ENCODE peak calls at places on chromosome 2, in ten cellular contexts. One of them, this sample, is unnamed.

GRCh38 chr2:240151477-240152031 is 11.1 kb upstream of the OTOS start:
- DNase-seq in WTC11: no peak
- DNase-seq in tibial nerve: no peak
- DNase-seq in fibroblast of lung: no peak
- DNase-seq in A549: no peak
- DNase-seq in prostate gland: no peak
- DNase-seq in HFFc6: no peak
- DNase-seq in cardiac fibroblast: no peak
- DNase-seq in A673: no peak
- DNase-seq in tibial artery: no peak
- DNase-seq in this sample: no peak

GRCh38 chr2:7165736-7166135 is 248.5 kb downstream of the RNF144A start:
- DNase-seq in HFFc6: no peak
- DNase-seq in A549: no peak
- DNase-seq in tibial artery: no peak
- DNase-seq in fibroblast of lung: no peak
- DNase-seq in cardiac fibroblast: no peak
- DNase-seq in prostate gland: no peak
- DNase-seq in tibial nerve: no peak
- DNase-seq in WTC11: no peak
- DNase-seq in A673: no peak
- DNase-seq in this sample: no peak

GRCh38 chr2:43174368-43175186 is 51.8 kb downstream of the ZFP36L2 start:
- DNase-seq in prostate gland: no peak
- DNase-seq in tibial artery: peak
- DNase-seq in WTC11: no peak
- DNase-seq in HFFc6: no peak
- DNase-seq in cardiac fibroblast: peak
- DNase-seq in A673: no peak
- DNase-seq in tibial nerve: no peak
- DNase-seq in A549: no peak
- DNase-seq in fibroblast of lung: no peak
- DNase-seq in this sample: peak

GRCh38 chr2:142131016-142131714 is at the start of gene LRP1B:
- DNase-seq in cardiac fibroblast: peak
- DNase-seq in A549: no peak
- DNase-seq in fibroblast of lung: peak
- DNase-seq in HFFc6: no peak
- DNase-seq in prostate gland: no peak
- DNase-seq in tibial nerve: peak
- DNase-seq in WTC11: peak
- DNase-seq in A673: peak
- DNase-seq in tibial artery: no peak
- DNase-seq in this sample: no peak

GRCh38 chr2:10179422-10179821 is 56.9 kb downstream of the RRM2 start:
- DNase-seq in WTC11: no peak
- DNase-seq in cardiac fibroblast: no peak
- DNase-seq in HFFc6: peak
- DNase-seq in prostate gland: no peak
- DNase-seq in tibial nerve: no peak
- DNase-seq in fibroblast of lung: no peak
- DNase-seq in A673: no peak
- DNase-seq in tibial artery: no peak
- DNase-seq in A549: no peak
- DNase-seq in this sample: no peak

GRCh38 chr2:127674241-127675209 is 805 bp downstream of the LIMS2 start:
- DNase-seq in HFFc6: no peak
- DNase-seq in tibial artery: peak
- DNase-seq in cardiac fibroblast: no peak
- DNase-seq in fibroblast of lung: no peak
- DNase-seq in tibial nerve: no peak
- DNase-seq in A673: no peak
- DNase-seq in prostate gland: no peak
- DNase-seq in WTC11: no peak
- DNase-seq in A549: peak
- DNase-seq in this sample: no peak

GRCh38 chr2:81084101-81084500 is 779.5 kb upstream of the LRRTM1 start:
- DNase-seq in cardiac fibroblast: no peak
- DNase-seq in fibroblast of lung: no peak
- DNase-seq in A673: no peak
- DNase-seq in WTC11: no peak
- DNase-seq in HFFc6: no peak
- DNase-seq in tibial artery: no peak
- DNase-seq in tibial nerve: no peak
- DNase-seq in A549: no peak
- DNase-seq in prostate gland: no peak
- DNase-seq in this sample: no peak

GRCh38 chr2:199916980-199917379 is 5.9 kb downstream of the C2orf69 start:
- DNase-seq in tibial nerve: no peak
- DNase-seq in cardiac fibroblast: no peak
- DNase-seq in A673: no peak
- DNase-seq in A549: no peak
- DNase-seq in prostate gland: no peak
- DNase-seq in WTC11: no peak
- DNase-seq in HFFc6: no peak
- DNase-seq in tibial artery: no peak
- DNase-seq in fibroblast of lung: no peak
- DNase-seq in this sample: no peak

GRCh38 chr2:225017713-225018112 is 24.6 kb downstream of the DOCK10 start:
- DNase-seq in tibial nerve: no peak
- DNase-seq in WTC11: no peak
- DNase-seq in prostate gland: no peak
- DNase-seq in A673: no peak
- DNase-seq in tibial artery: no peak
- DNase-seq in fibroblast of lung: no peak
- DNase-seq in cardiac fibroblast: no peak
- DNase-seq in HFFc6: no peak
- DNase-seq in A549: no peak
- DNase-seq in this sample: no peak
- TF ChIP-seq CTCF in tibial nerve: no peak
- TF ChIP-seq CTCF in WTC11: no peak
- TF ChIP-seq CTCF in prostate gland: no peak
- TF ChIP-seq CTCF in A673: no peak
- TF ChIP-seq CTCF in tibial artery: no peak
- TF ChIP-seq CTCF in fibroblast of lung: peak
- TF ChIP-seq CTCF in cardiac fibroblast: no peak
- TF ChIP-seq CTCF in HFFc6: peak
- TF ChIP-seq CTCF in A549: peak
- TF ChIP-seq CTCF in this sample: no peak

GRCh38 chr2:151028691-151029176 is 232.9 kb downstream of the RBM43 start:
- DNase-seq in HFFc6: no peak
- DNase-seq in A673: no peak
- DNase-seq in tibial artery: no peak
- DNase-seq in tibial nerve: no peak
- DNase-seq in prostate gland: no peak
- DNase-seq in WTC11: no peak
- DNase-seq in A549: no peak
- DNase-seq in cardiac fibroblast: no peak
- DNase-seq in fibroblast of lung: no peak
- DNase-seq in this sample: no peak

GRCh38 chr2:151033454-151034248 is 228.0 kb downstream of the RBM43 start:
- DNase-seq in tibial nerve: no peak
- DNase-seq in cardiac fibroblast: no peak
- DNase-seq in tibial artery: no peak
- DNase-seq in fibroblast of lung: no peak
- DNase-seq in A673: no peak
- DNase-seq in A549: no peak
- DNase-seq in HFFc6: no peak
- DNase-seq in prostate gland: no peak
- DNase-seq in WTC11: no peak
- DNase-seq in this sample: no peak

GRCh38 chr2:151029406-151030157 is 232.1 kb downstream of the RBM43 start:
- DNase-seq in tibial nerve: no peak
- DNase-seq in tibial artery: no peak
- DNase-seq in A673: no peak
- DNase-seq in prostate gland: no peak
- DNase-seq in WTC11: no peak
- DNase-seq in A549: no peak
- DNase-seq in HFFc6: peak
- DNase-seq in cardiac fibroblast: peak
- DNase-seq in fibroblast of lung: peak
- DNase-seq in this sample: no peak

GRCh38 chr2:151032741-151033152 is 228.9 kb downstream of the RBM43 start:
- DNase-seq in cardiac fibroblast: peak
- DNase-seq in A549: no peak
- DNase-seq in tibial artery: no peak
- DNase-seq in A673: no peak
- DNase-seq in HFFc6: peak
- DNase-seq in tibial nerve: no peak
- DNase-seq in WTC11: no peak
- DNase-seq in prostate gland: no peak
- DNase-seq in fibroblast of lung: peak
- DNase-seq in this sample: no peak

DNA sequence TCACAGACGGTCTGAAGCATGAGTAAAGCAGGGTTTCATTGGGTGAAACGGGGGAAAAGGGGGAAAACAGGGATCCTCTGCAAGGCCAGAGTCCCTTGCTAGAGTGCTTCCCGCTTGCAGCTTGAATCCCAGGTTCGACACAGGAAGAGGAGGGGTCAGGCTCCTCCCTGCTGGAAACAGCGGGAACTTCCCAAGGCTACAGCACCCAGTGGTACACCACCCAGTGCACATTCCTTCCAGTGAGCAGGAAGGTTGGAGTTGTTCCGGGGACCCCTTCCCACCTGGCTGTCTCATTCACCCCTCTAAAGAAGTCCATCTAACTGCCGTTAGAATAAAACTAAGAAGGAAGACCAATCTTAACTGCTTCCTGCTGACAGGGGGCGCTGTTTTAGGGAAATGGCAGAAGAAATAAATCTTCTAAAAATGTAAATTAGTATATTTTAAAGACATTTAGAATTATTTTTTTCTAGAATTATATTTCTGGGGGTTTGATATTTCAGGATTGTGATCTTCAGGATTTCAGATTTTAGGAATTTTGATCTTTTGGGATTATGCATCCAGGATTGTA is 230.9 kb downstream of the RBM43 start:
- DNase-seq in HFFc6: no peak
- DNase-seq in tibial nerve: no peak
- DNase-seq in A673: no peak
- DNase-seq in fibroblast of lung: no peak
- DNase-seq in WTC11: peak
- DNase-seq in cardiac fibroblast: no peak
- DNase-seq in tibial artery: no peak
- DNase-seq in A549: no peak
- DNase-seq in prostate gland: no peak
- DNase-seq in this sample: no peak
- TF ChIP-seq CTCF in HFFc6: peak
- TF ChIP-seq CTCF in tibial nerve: no peak
- TF ChIP-seq CTCF in A673: peak
- TF ChIP-seq CTCF in fibroblast of lung: no peak
- TF ChIP-seq CTCF in WTC11: peak
- TF ChIP-seq CTCF in cardiac fibroblast: peak
- TF ChIP-seq CTCF in tibial artery: no peak
- TF ChIP-seq CTCF in A549: peak
- TF ChIP-seq CTCF in prostate gland: no peak
- TF ChIP-seq CTCF in this sample: no peak

GRCh38 chr2:164842624-164842966 is 972 bp upstream of the COBLL1 start:
- DNase-seq in cardiac fibroblast: no peak
- DNase-seq in WTC11: no peak
- DNase-seq in tibial artery: no peak
- DNase-seq in prostate gland: no peak
- DNase-seq in A549: no peak
- DNase-seq in fibroblast of lung: no peak
- DNase-seq in tibial nerve: no peak
- DNase-seq in A673: no peak
- DNase-seq in HFFc6: no peak
- DNase-seq in this sample: no peak

GRCh38 chr2:164840930-164841718 is 499 bp downstream of the COBLL1 start:
- DNase-seq in cardiac fibroblast: peak
- DNase-seq in HFFc6: peak
- DNase-seq in tibial nerve: no peak
- DNase-seq in fibroblast of lung: peak
- DNase-seq in prostate gland: peak
- DNase-seq in tibial artery: peak
- DNase-seq in A549: peak
- DNase-seq in WTC11: peak
- DNase-seq in A673: peak
- DNase-seq in this sample: peak

GRCh38 chr2:164840458-164840929 is 1.1 kb downstream of the COBLL1 start:
- DNase-seq in tibial artery: peak
- DNase-seq in tibial nerve: no peak
- DNase-seq in cardiac fibroblast: peak
- DNase-seq in fibroblast of lung: no peak
- DNase-seq in A673: peak
- DNase-seq in prostate gland: peak
- DNase-seq in A549: peak
- DNase-seq in WTC11: peak
- DNase-seq in HFFc6: no peak
- DNase-seq in this sample: peak

GRCh38 chr2:164843346-164843841 is 1.8 kb upstream of the COBLL1 start:
- DNase-seq in A549: no peak
- DNase-seq in tibial artery: no peak
- DNase-seq in WTC11: no peak
- DNase-seq in fibroblast of lung: no peak
- DNase-seq in prostate gland: no peak
- DNase-seq in cardiac fibroblast: peak
- DNase-seq in tibial nerve: no peak
- DNase-seq in A673: peak
- DNase-seq in HFFc6: peak
- DNase-seq in this sample: no peak

DNA sequence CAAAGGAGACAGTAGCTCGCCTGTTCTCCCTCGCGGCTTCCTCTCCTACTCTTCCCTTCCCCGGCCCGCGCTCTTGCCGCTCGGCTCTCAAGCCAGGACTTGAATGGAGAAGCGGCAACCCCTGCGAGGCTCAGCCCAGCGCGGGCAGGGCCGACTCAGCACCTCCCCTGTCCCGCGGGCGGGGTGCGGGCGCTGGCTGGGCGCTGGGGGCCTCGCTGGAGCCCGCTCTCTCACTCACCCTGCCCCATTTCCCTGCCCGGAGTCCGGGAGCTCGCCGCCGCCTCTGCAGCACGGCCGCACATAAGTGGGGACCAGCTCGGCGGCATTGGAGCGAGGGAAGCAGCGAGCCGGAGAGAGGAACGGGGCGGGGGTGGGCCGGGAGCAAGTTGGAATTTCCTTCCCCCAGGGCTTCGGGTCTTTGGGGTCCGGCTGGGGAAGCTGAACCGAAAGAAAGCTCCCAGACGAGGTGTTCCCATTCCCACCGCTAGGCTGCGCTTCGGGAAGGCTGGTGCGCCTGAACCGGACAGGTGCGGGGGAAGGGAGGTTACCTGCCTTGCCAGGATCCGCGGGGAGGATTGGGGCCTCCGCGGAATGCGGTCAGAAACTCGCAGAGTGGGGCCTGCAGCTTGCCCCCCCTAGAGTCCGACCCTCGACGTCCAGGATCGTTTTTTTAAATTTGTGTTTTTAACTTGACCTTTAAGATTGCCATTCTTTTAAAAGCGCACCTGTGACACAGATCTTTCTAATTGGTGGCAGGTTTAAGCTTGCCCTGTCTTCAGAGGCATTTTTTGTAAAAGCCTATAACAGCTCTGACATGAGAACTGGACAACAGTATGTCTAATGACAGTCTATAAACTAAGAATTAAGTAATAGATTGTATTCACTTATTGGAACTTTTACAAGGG is at the start of gene COBLL1:
- DNase-seq in WTC11: peak
- DNase-seq in tibial nerve: peak
- DNase-seq in fibroblast of lung: peak
- DNase-seq in A549: peak
- DNase-seq in prostate gland: peak
- DNase-seq in cardiac fibroblast: peak
- DNase-seq in tibial artery: peak
- DNase-seq in A673: peak
- DNase-seq in HFFc6: peak
- DNase-seq in this sample: peak
- TF ChIP-seq CTCF in WTC11: peak
- TF ChIP-seq CTCF in tibial nerve: peak
- TF ChIP-seq CTCF in fibroblast of lung: peak
- TF ChIP-seq CTCF in A549: peak
- TF ChIP-seq CTCF in prostate gland: peak
- TF ChIP-seq CTCF in cardiac fibroblast: peak
- TF ChIP-seq CTCF in tibial artery: peak
- TF ChIP-seq CTCF in A673: peak
- TF ChIP-seq CTCF in HFFc6: peak
- TF ChIP-seq CTCF in this sample: peak

GRCh38 chr2:86069091-86069685 is 36.5 kb downstream of the POLR1A start:
- DNase-seq in WTC11: no peak
- DNase-seq in tibial artery: no peak
- DNase-seq in A673: no peak
- DNase-seq in A549: no peak
- DNase-seq in fibroblast of lung: peak
- DNase-seq in tibial nerve: no peak
- DNase-seq in prostate gland: no peak
- DNase-seq in HFFc6: no peak
- DNase-seq in cardiac fibroblast: no peak
- DNase-seq in this sample: no peak
- TF ChIP-seq CTCF in WTC11: no peak
- TF ChIP-seq CTCF in tibial artery: no peak
- TF ChIP-seq CTCF in A673: no peak
- TF ChIP-seq CTCF in A549: no peak
- TF ChIP-seq CTCF in fibroblast of lung: no peak
- TF ChIP-seq CTCF in tibial nerve: no peak
- TF ChIP-seq CTCF in prostate gland: no peak
- TF ChIP-seq CTCF in HFFc6: no peak
- TF ChIP-seq CTCF in cardiac fibroblast: no peak
- TF ChIP-seq CTCF in this sample: no peak

This sample was measured in colonic mucosa.